ENCODE peak calls at places on chromosome 10, in seven cellular contexts. P, B, U, E, N, X and Y are unnamed samples.

GRCh38 chr10:6014241-6014761 is 37.0 kb upstream of the IL15RA start:
- DNase-seq in N (peak), B (peak), E (peak), X (no peak), U (peak), P (peak), Y (peak)

GRCh38 chr10:123385508-123385907 is 231.3 kb downstream of the BUB3 start:
- DNase-seq in B (no peak), U (no peak), N (no peak), X (no peak), P (no peak), E (no peak), Y (no peak)

GRCh38 chr10:86711957-86712708 is 43.8 kb downstream of the LDB3 start:
- DNase-seq in B (peak), U (no peak), E (peak), P (peak), N (no peak), X (peak), Y (peak)

GRCh38 chr10:25015927-25016348 is at the start of gene ENKUR:
- DNase-seq in P (peak), U (peak), E (no peak), N (peak), B (peak), X (peak), Y (peak)

GRCh38 chr10:60205741-60206140 is 183.9 kb downstream of the ANK3 start:
- DNase-seq in P (no peak), X (no peak), U (no peak), N (no peak), E (no peak), B (no peak), Y (no peak)

GRCh38 chr10:59190332-59190731 is 13.9 kb downstream of the PHYHIPL start:
- DNase-seq in N (no peak), U (no peak), X (no peak), B (no peak), E (no peak), P (no peak), Y (no peak)

GRCh38 chr10:68419376-68419775 is 12.3 kb upstream of the RUFY2 start:
- DNase-seq in X (no peak), N (no peak), B (no peak), E (no peak), P (no peak), U (no peak), Y (no peak)

GRCh38 chr10:230758-231157 is 95.5 kb downstream of the ZMYND11 start:
- DNase-seq in U (no peak), P (peak), X (no peak), E (no peak), B (peak), N (no peak), Y (no peak)

GRCh38 chr10:124869941-124870340 is 68.3 kb downstream of the ABRAXAS2 start:
- DNase-seq in U (no peak), N (no peak), B (no peak), E (no peak), P (no peak), X (no peak), Y (no peak)